ENCODE peak calls at places on chromosomes 6 and 20, in four cellular contexts. L is osteoblast, E is IMR-90, Q is fibroblast of lung. F is an unnamed sample.
A peak's percentile ranks its signal among the peaks of the same experiment; 100 is the strongest.

GRCh38 chr20:16639027-16639941 is 66.0 kb upstream of the KIF16B start:
- DNase-seq in L (peak; percentile 21), E (no peak), Q (no peak), F (no peak)

GRCh38 chr6:81215092-81215432 is 537.4 kb downstream of the TENT5A start:
- DNase-seq in L (no peak), E (no peak), Q (no peak), F (no peak)

GRCh38 chr6:7114744-7115451 is 7.1 kb downstream of the RREB1 start:
- DNase-seq in L (no peak), E (no peak), Q (no peak), F (no peak)

GRCh38 chr6:27532820-27533538 is 60.1 kb upstream of the ZNF184 start:
- DNase-seq in L (no peak), E (peak; percentile 46), Q (peak; percentile 94), F (peak; percentile 92)

GRCh38 chr6:21856096-21856825 is 262.7 kb downstream of the SOX4 start:
- DNase-seq in L (peak; percentile 95), E (peak; percentile 88), Q (peak; percentile 96), F (peak; percentile 96)

GRCh38 chr6:28985396-28986164 is 19.5 kb downstream of the ZNF311 start:
- DNase-seq in L (peak; percentile 94), E (peak; percentile 98), Q (peak; percentile 98), F (peak; percentile 97)

GRCh38 chr6:156881687-156882629 is 104.8 kb downstream of the ARID1B start:
- DNase-seq in L (no peak), E (peak; percentile 26), Q (no peak), F (no peak)

GRCh38 chr6:56079761-56080540 is 167.4 kb downstream of the COL21A1 start:
- DNase-seq in L (no peak), E (no peak), Q (peak; percentile 65), F (peak; percentile 59)

GRCh38 chr20:64182146-64182865 is 18.1 kb downstream of the MYT1 start:
- DNase-seq in L (peak; percentile 34), E (no peak), Q (no peak), F (no peak)

GRCh38 chr6:7758456-7758855 is 32.6 kb downstream of the BMP6 start:
- DNase-seq in L (peak; percentile 87), E (peak; percentile 79), Q (peak; percentile 98), F (peak; percentile 98)

GRCh38 chr6:119463081-119463626 is 113.6 kb upstream of the MAN1A1 start:
- DNase-seq in L (no peak), E (no peak), Q (no peak), F (no peak)

GRCh38 chr20:13739726-13740649 is 44.7 kb downstream of the ESF1 start:
- DNase-seq in L (no peak), E (no peak), Q (no peak), F (no peak)

GRCh38 chr6:53309059-53309896 is 39.5 kb downstream of the ELOVL5 start:
- DNase-seq in L (peak; percentile 86), E (peak; percentile 65), Q (peak; percentile 69), F (peak; percentile 58)

GRCh38 chr6:149160943-149161342 is 156.6 kb upstream of the TAB2 start:
- DNase-seq in L (no peak), E (no peak), Q (peak; percentile 4), F (no peak)

GRCh38 chr6:35026434-35027222 is 114.5 kb downstream of the TCP11 start:
- DNase-seq in L (no peak), E (no peak), Q (peak; percentile 63), F (peak; percentile 50)

GRCh38 chr6:63427951-63428350 is 108.2 kb upstream of the LGSN start:
- DNase-seq in L (no peak), E (no peak), Q (no peak), F (no peak)

GRCh38 chr6:4322846-4323309 is 187.5 kb upstream of the ECI2 start:
- DNase-seq in L (no peak), E (peak; percentile 26), Q (no peak), F (no peak)

GRCh38 chr6:16769986-16770376 is 8.7 kb upstream of the ATXN1 start:
- DNase-seq in L (peak; percentile 62), E (peak; percentile 90), Q (peak; percentile 95), F (peak; percentile 92)

GRCh38 chr20:50675671-50676376 is 15.5 kb downstream of the RIPOR3 start:
- DNase-seq in L (no peak), E (no peak), Q (peak; percentile 23), F (peak; percentile 14)

GRCh38 chr6:38307730-38308129 is 332.0 kb downstream of the BTBD9 start:
- DNase-seq in L (no peak), E (no peak), Q (no peak), F (no peak)

GRCh38 chr6:129844118-129844891 is 16.8 kb downstream of the TMEM244 start:
- DNase-seq in L (no peak), E (peak; percentile 89), Q (peak; percentile 83), F (peak; percentile 78)

GRCh38 chr6:149127212-149127611 is 190.3 kb upstream of the TAB2 start:
- DNase-seq in L (no peak), E (peak; percentile 73), Q (peak; percentile 81), F (peak; percentile 75)

GRCh38 chr20:63782051-63782471 is 42.5 kb downstream of the SLC2A4RG start:
- DNase-seq in L (peak; percentile 42), E (no peak), Q (no peak), F (no peak)

GRCh38 chr6:118882314-118882905 is 11.5 kb upstream of the ASF1A start:
- DNase-seq in L (no peak), E (no peak), Q (no peak), F (no peak)

GRCh38 chr6:99016355-99016754 is 68.6 kb upstream of the FBXL4 start:
- DNase-seq in L (no peak), E (peak; percentile 67), Q (peak; percentile 96), F (peak; percentile 96)

GRCh38 chr6:125114248-125114858 is 39.2 kb upstream of the TPD52L1 start:
- DNase-seq in L (no peak), E (peak; percentile 61), Q (peak; percentile 42), F (no peak)

GRCh38 chr6:119449253-119450156 is 99.9 kb upstream of the MAN1A1 start:
- DNase-seq in L (no peak), E (no peak), Q (no peak), F (no peak)

DNA sequence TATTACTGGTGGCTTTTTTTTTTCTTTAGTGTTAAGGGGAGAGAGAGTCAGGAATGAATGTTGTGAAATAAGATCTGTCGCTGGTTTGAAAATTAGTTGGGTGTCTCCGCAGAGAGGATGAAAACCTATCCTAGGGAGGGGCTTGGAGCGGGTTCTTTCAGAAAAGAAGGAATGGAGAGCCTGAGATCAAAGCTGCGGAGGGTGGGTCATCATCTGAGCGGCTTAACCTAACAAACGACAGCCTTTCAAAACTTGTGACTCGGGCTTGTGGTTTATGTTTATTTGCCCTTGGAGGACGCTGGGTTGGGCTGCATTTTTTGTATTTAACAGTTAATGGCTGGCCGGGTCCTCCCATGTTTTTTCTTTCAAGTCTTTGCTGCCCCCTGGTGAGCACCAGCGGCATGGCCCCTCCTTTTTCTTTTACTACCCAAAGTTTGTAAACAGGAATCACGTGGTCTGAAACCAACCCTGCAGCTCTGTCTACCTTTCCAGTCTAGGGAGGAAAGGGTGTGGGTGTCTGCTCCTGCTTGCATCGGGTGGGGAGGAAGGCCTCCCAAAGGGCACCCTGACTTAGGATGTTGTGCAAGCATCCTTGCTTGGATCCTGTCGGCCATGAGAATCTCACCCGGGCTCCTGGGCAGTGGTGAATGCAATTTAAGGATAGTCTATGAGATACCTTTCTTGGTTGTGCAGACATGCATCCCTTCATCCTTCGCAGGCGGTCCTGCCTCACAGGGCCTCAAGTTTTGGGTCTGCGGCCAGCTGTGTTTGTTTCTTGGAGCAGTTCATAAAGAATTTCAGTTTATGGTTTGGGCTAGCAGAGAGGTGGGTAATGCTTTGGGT is 2.2 kb downstream of the PIM1 start:
- DNase-seq in L (peak; percentile 96), E (peak; percentile 94), Q (peak; percentile 90), F (peak; percentile 87)
- H2AFZ ChIP-seq in L (peak overlapping the region; percentile 46), E (peak overlapping the region; percentile 61), Q (no peak overlapping the region), F (no peak overlapping the region)

GRCh38 chr6:133704371-133704770 is 184.5 kb upstream of the TCF21 start:
- DNase-seq in L (peak; percentile 51), E (peak; percentile 62), Q (peak; percentile 30), F (peak; percentile 14)
- H3K4me2 ChIP-seq in L (peak overlapping the region; percentile 15), E (no peak overlapping the region), Q (no peak overlapping the region), F (no peak overlapping the region)

DNA sequence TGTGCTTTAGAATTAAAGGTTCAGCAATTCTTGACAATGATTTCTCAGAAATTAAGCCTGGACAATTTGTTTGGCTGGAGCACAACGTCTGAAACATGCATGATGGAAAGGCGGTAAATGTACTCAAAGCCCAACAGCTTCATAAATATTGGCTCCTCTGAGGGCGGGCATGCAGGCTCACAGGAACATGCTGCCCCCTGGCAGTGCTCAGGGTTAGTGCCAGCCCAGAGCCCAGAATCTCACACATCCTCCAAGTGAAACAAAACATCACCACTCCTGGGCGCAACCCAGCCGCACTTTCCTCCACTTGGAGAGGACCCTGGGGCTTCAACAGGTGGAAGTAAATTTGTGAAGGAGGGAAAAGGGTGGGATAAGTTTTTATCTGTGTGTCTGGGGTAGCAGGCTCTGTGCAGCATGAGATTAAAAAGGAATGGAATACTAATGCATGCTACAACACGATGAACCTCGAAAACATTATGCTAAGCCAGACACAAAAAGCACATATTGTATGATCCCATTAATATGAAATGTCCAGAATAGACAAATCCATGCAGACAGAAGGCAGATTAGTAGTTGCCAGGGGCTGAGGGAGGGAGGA is 54.1 kb upstream of the PTPRT start:
- DNase-seq in L (no peak), E (no peak), Q (no peak), F (no peak)
- TF ChIP-seq CTCF in L (peak; percentile 12), E (no peak), Q (no peak), F (no peak)

DNA sequence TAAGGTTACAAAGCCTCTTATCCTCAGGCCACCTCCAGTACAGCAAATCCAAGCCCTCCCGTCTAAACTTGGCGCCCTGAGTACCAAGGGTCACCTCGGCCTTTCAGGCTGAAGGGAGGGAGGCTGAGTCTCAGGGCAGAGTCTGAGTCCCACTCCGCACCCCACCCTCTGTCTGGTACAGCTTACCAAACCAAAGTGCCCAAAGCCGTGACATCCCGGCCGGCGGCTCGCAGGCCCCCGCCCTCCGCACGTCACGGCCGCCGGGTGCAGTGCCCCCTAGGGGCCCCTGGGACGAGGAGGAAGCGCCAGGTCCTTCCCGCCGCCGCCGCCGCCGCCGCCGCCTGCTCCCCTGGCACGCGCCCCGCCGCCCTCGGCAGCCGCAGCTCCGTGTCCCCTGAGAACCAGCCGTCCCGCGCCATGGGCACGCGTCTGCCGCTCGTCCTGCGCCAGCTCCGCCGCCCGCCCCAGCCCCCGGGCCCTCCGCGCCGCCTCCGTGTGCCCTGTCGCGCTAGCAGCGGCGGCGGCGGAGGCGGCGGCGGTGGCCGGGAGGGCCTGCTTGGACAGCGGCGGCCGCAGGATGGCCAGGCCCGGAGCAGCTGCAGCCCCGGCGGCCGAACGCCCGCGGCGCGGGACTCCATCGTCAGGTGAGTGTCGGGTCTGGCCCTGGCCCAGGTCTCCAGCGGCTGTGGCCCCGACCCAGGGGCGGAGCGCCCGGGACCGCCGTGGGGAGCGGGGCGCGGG is at the start of gene MTHFD1L:
- DNase-seq in L (peak; percentile 98), E (peak; percentile 91), Q (peak; percentile 86), F (peak; percentile 77)
- H2AFZ ChIP-seq in L (peak within 1 kb of the TSS; percentile 9), E (peak within 1 kb of the TSS; percentile 97), Q (peak within 1 kb of the TSS; percentile 58), F (peak within 1 kb of the TSS; percentile 82)

DNA sequence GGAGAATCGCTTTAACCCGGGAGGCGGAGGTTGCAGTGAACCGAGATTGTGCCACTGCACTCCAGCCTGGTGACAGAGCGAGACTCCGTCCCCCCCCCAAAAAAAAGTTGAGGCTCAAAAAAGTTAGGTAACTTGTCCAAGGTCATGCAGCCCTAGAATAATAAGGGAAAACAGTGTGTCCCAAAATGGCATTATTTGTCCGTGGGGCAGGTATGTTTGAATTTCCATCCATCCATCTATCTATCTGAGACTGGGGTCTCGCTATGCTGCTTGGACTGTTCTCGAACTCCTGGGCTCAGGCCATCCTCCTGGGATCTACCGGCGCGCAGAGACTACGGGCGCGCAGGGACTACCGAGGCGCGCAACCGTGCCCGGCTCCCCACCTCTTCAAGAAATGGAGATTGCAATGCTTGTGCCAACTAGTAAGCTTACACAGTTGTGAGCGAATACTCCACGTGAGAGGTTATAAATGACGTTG is 374 bp upstream of the ABCC10 start:
- DNase-seq in L (no peak), E (no peak), Q (no peak), F (no peak)
- H3K4me2 ChIP-seq in L (peak overlapping the region; percentile 95), E (peak overlapping the region; percentile 69), Q (peak overlapping the region; percentile 4), F (peak overlapping the region; percentile 98)

GRCh38 chr6:169221264-169221663 is 32.4 kb downstream of the THBS2 start:
- DNase-seq in L (peak; percentile 42), E (no peak), Q (no peak), F (no peak)
- TF ChIP-seq CTCF in L (no peak), E (no peak), Q (no peak), F (no peak)